ENCODE peak calls at places on chromosomes 6 and 20, in seven cellular contexts. O, T, A, Z, F, Y and H are unnamed samples. For H3K36me3, the result is how much of the 10 kb centered on the place peaks cover.

GRCh38 chr20:35030136-35030535 is 62.5 kb downstream of the TRPC4AP start:
- DNase-seq in Y (no peak), Z (no peak), F (no peak), T (no peak), A (no peak), O (no peak), H (no peak)

GRCh38 chr6:36326351-36326995 is 10.2 kb downstream of the BNIP5 start:
- DNase-seq in F (no peak), T (no peak), O (peak), A (no peak), Y (no peak), Z (no peak), H (no peak)

GRCh38 chr6:108024427-108025073 is 50.0 kb downstream of the OSTM1 start:
- DNase-seq in T (no peak), F (no peak), Z (no peak), Y (no peak), O (no peak), A (no peak), H (no peak)

GRCh38 chr6:107264357-107264831 is 149.1 kb upstream of the BEND3 start:
- DNase-seq in Z (no peak), F (no peak), Y (peak), O (peak), A (no peak), T (no peak), H (no peak)

GRCh38 chr20:48217191-48217590 is 431.9 kb upstream of the SULF2 start:
- DNase-seq in T (no peak), F (no peak), Y (no peak), A (no peak), Z (no peak), O (no peak), H (no peak)

GRCh38 chr6:54107470-54107869 is 3.8 kb upstream of the MLIP start:
- DNase-seq in O (no peak), A (no peak), T (no peak), Y (no peak), Z (no peak), F (no peak), H (no peak)

GRCh38 chr20:19588731-19589130 is 169.3 kb upstream of the RIN2 start:
- DNase-seq in T (no peak), Y (no peak), Z (no peak), F (no peak), O (no peak), A (no peak), H (no peak)

GRCh38 chr6:43707269-43707668 is 19.7 kb upstream of the MRPS18A start:
- DNase-seq in Y (peak), O (no peak), T (no peak), A (no peak), Z (no peak), F (no peak), H (no peak)

GRCh38 chr6:54135665-54136370 is 24.6 kb downstream of the MLIP start:
- DNase-seq in O (peak), T (no peak), Z (no peak), Y (no peak), F (no peak), A (no peak), H (no peak)

GRCh38 chr6:169862464-169863148 is 111.2 kb downstream of the ERMARD start:
- DNase-seq in O (no peak), Y (no peak), T (no peak), F (peak), A (no peak), Z (peak), H (no peak)

GRCh38 chr6:143060354-143060805 is 309 bp upstream of the AIG1 start:
- DNase-seq in Z (peak), O (peak), T (peak), F (peak), A (peak), Y (peak), H (peak)

GRCh38 chr6:30724906-30725667 is 4.9 kb downstream of the TUBB start:
- DNase-seq in Y (no peak), A (no peak), F (no peak), T (no peak), O (peak), Z (no peak), H (no peak)

GRCh38 chr20:7859371-7859802 is 80.9 kb downstream of the HAO1 start:
- DNase-seq in T (peak), F (no peak), O (peak), A (no peak), Y (no peak), Z (no peak), H (no peak)

GRCh38 chr6:145096846-145097245 is 638.5 kb downstream of the EPM2A start:
- DNase-seq in A (no peak), Z (no peak), Y (peak), F (no peak), O (no peak), T (no peak), H (no peak)

GRCh38 chr6:41191569-41191968 is 9.4 kb downstream of the TREML2 start:
- DNase-seq in Y (no peak), F (no peak), O (no peak), A (peak), T (no peak), Z (no peak), H (no peak)

GRCh38 chr6:80454197-80454596 is 347.7 kb downstream of the BCKDHB start:
- DNase-seq in Y (peak), O (peak), T (no peak), F (no peak), A (no peak), Z (no peak), H (no peak)

GRCh38 chr6:125262026-125263013 is 39.4 kb downstream of the HDDC2 start:
- DNase-seq in O (peak), Y (no peak), T (no peak), Z (no peak), A (no peak), F (no peak), H (no peak)

DNA sequence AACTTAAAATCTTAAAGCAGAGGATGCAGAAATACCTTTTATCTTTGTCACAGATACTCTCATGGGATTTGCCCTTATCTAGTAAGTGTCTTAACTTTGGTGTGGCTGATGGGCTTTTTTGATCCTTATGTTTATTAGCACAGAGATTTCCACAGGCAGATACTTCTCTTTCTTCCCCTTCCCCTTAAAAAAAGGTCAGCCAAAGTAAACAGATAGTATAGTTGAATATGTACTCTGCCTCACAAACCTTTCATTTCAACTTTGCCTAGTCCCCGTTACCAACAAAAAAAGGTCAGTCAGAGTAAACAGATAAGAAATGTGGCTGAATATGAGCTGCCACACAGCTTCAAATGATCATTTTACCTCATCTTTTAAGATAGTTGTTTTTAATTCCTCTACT is 34.2 kb upstream of the SLC35D3 start:
- DNase-seq in A (no peak), O (no peak), F (no peak), Y (no peak), T (no peak), Z (no peak), H (no peak)
- H3K36me3 ChIP-seq in A (under half), O (under half), F (under half), Y (under half), T (under half), Z (under half), H (under half)

DNA sequence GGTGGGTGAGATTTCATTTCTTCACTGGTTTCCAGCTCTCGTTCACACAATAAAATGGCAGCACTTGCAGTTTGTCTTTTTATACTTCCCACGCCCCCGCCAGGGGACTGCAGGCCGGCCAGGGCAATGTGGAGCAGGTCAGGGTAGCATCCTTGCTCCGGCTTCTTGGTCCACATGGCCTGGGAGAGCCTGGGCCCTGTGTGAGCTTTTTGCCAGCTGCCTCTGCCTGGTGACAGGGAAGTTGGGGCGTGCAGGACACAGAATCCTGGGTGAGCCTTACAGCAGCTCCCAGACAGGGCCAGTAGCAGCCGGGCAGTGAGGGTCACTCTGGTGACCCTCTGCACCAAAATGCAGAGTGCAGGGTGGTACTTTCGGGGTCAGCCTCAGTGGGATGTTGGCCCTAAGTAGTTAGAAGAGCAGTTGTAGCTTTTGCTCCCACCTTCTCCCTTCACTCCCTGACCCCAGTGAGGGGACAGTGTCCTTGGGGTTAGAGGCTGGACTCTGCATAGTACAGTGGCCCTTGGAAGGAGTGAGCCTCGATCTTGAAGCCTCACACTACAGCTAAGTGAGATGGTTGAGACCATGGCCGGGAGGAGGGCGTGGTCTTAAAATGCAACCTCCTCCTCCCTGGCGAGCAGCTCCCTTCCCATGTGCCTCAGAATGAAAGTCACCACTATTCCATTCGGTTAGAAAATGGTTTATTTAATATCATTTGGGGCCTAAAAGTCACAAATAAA is 23.8 kb downstream of the PYGB start:
- DNase-seq in Y (no peak), A (peak), O (no peak), Z (peak), F (no peak), T (no peak), H (no peak)
- H3K36me3 ChIP-seq in Y (under half), A (under half), O (half or more), Z (under half), F (under half), T (under half), H (half or more)

GRCh38 chr20:1127840-1128239 is 9.4 kb downstream of the PSMF1 start:
- DNase-seq in Y (no peak), F (no peak), A (no peak), T (no peak), O (no peak), Z (no peak), H (no peak)

GRCh38 chr20:1121439-1121838 is 3.0 kb downstream of the PSMF1 start:
- DNase-seq in Y (no peak), F (no peak), A (no peak), T (no peak), O (no peak), Z (no peak), H (no peak)

GRCh38 chr20:1122388-1123315 is 4.2 kb downstream of the PSMF1 start:
- DNase-seq in F (no peak), A (peak), Y (no peak), T (peak), O (peak), Z (peak), H (peak)

GRCh38 chr20:1124416-1124815 is 6.0 kb downstream of the PSMF1 start:
- DNase-seq in A (no peak), O (peak), T (no peak), Z (no peak), F (no peak), Y (no peak), H (no peak)

GRCh38 chr20:1125266-1125665 is 6.9 kb downstream of the PSMF1 start:
- DNase-seq in Z (no peak), Y (no peak), F (no peak), T (no peak), A (no peak), O (no peak), H (no peak)
- H3K36me3 ChIP-seq in Z (under half), Y (under half), F (under half), T (under half), A (under half), O (under half), H (under half)

DNA sequence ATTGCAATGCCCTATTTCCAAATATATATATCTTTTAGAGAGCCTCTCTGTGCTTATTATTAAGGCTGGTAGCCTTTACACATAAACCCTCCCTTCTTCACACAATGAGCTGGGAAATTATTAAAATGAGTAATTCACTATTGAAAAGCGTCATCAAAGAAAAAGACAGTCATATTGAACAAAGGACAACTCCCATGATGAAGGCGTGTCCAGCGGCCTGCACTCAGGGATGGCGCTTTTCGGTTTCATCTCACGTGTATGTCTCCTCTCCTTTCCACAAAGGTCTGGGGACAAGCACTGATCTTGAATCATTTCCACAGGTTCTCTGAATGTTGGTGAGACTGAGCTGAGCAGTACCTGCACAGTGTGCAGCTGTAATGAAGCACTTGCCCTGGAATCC is 3.5 kb downstream of the SERPINB9 start:
- DNase-seq in Z (no peak), O (no peak), F (no peak), T (no peak), Y (no peak), A (no peak), H (no peak)
- H3K36me3 ChIP-seq in Z (under half), O (under half), F (under half), T (under half), Y (under half), A (under half), H (under half)

GRCh38 chr6:90544085-90544484 is 42.8 kb downstream of the MAP3K7 start:
- DNase-seq in F (no peak), T (no peak), A (no peak), O (no peak), Z (no peak), Y (no peak), H (no peak)

GRCh38 chr6:90548001-90548400 is 38.9 kb downstream of the MAP3K7 start:
- DNase-seq in A (no peak), O (peak), F (no peak), Y (no peak), T (no peak), Z (no peak), H (no peak)

GRCh38 chr6:90544741-90545140 is 42.1 kb downstream of the MAP3K7 start:
- DNase-seq in F (no peak), Y (no peak), T (no peak), Z (no peak), A (no peak), O (no peak), H (no peak)

GRCh38 chr6:90545450-90545849 is 41.4 kb downstream of the MAP3K7 start:
- DNase-seq in Y (no peak), Z (no peak), A (no peak), T (no peak), F (no peak), O (peak), H (no peak)

GRCh38 chr6:90547079-90547478 is 39.8 kb downstream of the MAP3K7 start:
- DNase-seq in Z (no peak), T (no peak), A (no peak), F (no peak), Y (no peak), O (no peak), H (no peak)
- H3K36me3 ChIP-seq in Z (under half), T (under half), A (under half), F (under half), Y (under half), O (under half), H (under half)

DNA sequence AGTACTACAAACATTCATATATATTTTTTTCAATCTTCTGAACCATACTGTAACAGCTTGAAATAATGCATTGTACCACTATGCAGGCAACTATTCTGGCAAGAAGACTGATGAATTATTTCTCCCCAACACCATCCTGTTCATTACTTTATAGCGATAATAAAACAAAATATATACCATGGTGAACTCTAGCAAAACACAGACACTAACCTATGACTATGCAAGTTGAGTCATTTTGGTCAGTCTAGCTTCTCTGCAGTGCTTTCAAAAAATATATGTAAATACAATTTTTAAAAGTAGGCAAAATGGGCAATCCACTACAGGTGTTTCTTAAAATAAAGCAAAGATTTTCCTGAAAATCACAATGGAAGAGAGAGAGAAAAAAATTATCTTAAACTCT is 20.3 kb downstream of the PHIP start:
- DNase-seq in Z (no peak), Y (no peak), T (no peak), A (no peak), F (no peak), O (peak), H (no peak)
- H3K36me3 ChIP-seq in Z (under half), Y (under half), T (under half), A (under half), F (under half), O (under half), H (under half)